ENCODE peak calls at places on chromosomes 2 and 18, in ten cellular contexts. K, N, L, P, X, S, Z, J, O and R are unnamed samples.

GRCh38 chr2:99841749-99842148 is 300.6 kb downstream of the AFF3 start:
- DNase-seq in K (no peak), N (no peak), L (no peak), P (no peak), X (no peak), S (no peak), Z (no peak), J (peak), O (no peak), R (no peak)

GRCh38 chr18:10312316-10313015 is 142.0 kb upstream of the APCDD1 start:
- DNase-seq in K (no peak), N (no peak), L (no peak), P (no peak), X (no peak), S (no peak), Z (no peak), J (no peak), O (no peak), R (no peak)

GRCh38 chr2:144132357-144132756 is 387.6 kb downstream of the ZEB2 start:
- DNase-seq in K (no peak), N (no peak), L (no peak), P (no peak), X (no peak), S (no peak), Z (no peak), J (no peak), O (no peak), R (no peak)

GRCh38 chr2:212097001-212097400 is 441.6 kb downstream of the ERBB4 start:
- DNase-seq in K (no peak), N (no peak), L (no peak), P (no peak), X (no peak), S (no peak), Z (no peak), J (no peak), O (no peak), R (no peak)

GRCh38 chr2:150601280-150602038 is 114.0 kb upstream of the RND3 start:
- DNase-seq in K (no peak), N (no peak), L (no peak), P (no peak), X (no peak), S (no peak), Z (no peak), J (no peak), O (no peak), R (no peak)

GRCh38 chr2:230930149-230930780 is 5.2 kb upstream of the GPR55 start:
- DNase-seq in K (no peak), N (no peak), L (no peak), P (no peak), X (no peak), S (no peak), Z (no peak), J (no peak), O (no peak), R (no peak)

GRCh38 chr2:173400760-173401159 is 46.1 kb downstream of the CDCA7 start:
- DNase-seq in K (peak), N (peak), L (no peak), P (no peak), X (peak), S (no peak), Z (peak), J (peak), O (peak), R (peak)

GRCh38 chr2:222477962-222478608 is 53.7 kb downstream of the SGPP2 start:
- DNase-seq in K (no peak), N (no peak), L (peak), P (no peak), X (no peak), S (no peak), Z (peak), J (no peak), O (no peak), R (no peak)

GRCh38 chr2:57959380-57959779 is 87.2 kb upstream of the VRK2 start:
- DNase-seq in K (no peak), N (no peak), L (no peak), P (no peak), X (peak), S (no peak), Z (no peak), J (no peak), O (no peak), R (no peak)

GRCh38 chr2:38444247-38444646 is 67.2 kb upstream of the ATL2 start:
- DNase-seq in K (no peak), N (no peak), L (no peak), P (no peak), X (no peak), S (no peak), Z (peak), J (peak), O (no peak), R (no peak)

GRCh38 chr18:37390687-37391086 is 174.9 kb downstream of the CELF4 start:
- DNase-seq in K (no peak), N (no peak), L (no peak), P (no peak), X (no peak), S (no peak), Z (no peak), J (no peak), O (no peak), R (no peak)

GRCh38 chr18:57543560-57543959 is 42.9 kb downstream of the FECH start:
- DNase-seq in K (no peak), N (no peak), L (no peak), P (no peak), X (no peak), S (no peak), Z (no peak), J (no peak), O (no peak), R (no peak)

GRCh38 chr2:223093436-223093839 is 41.4 kb downstream of the KCNE4 start:
- DNase-seq in K (no peak), N (no peak), L (no peak), P (no peak), X (no peak), S (no peak), Z (peak), J (peak), O (no peak), R (no peak)

GRCh38 chr2:144198116-144198515 is 321.8 kb downstream of the ZEB2 start:
- DNase-seq in K (no peak), N (peak), L (no peak), P (no peak), X (no peak), S (no peak), Z (no peak), J (peak), O (no peak), R (peak)

GRCh38 chr2:85264471-85264870 is 63.3 kb downstream of the TGOLN2 start:
- DNase-seq in K (no peak), N (no peak), L (no peak), P (no peak), X (no peak), S (no peak), Z (no peak), J (no peak), O (no peak), R (no peak)

GRCh38 chr2:77629529-77629928 is 107.4 kb upstream of the LRRTM4 start:
- DNase-seq in K (no peak), N (peak), L (no peak), P (no peak), X (no peak), S (no peak), Z (peak), J (no peak), O (no peak), R (no peak)

GRCh38 chr2:59312967-59313943 is 1072.1 kb upstream of the FANCL start:
- DNase-seq in K (no peak), N (no peak), L (no peak), P (no peak), X (no peak), S (no peak), Z (no peak), J (no peak), O (peak), R (no peak)

GRCh38 chr2:6823111-6823510 is 42.6 kb downstream of the CMPK2 start:
- DNase-seq in K (no peak), N (no peak), L (no peak), P (no peak), X (no peak), S (no peak), Z (no peak), J (no peak), O (no peak), R (no peak)

GRCh38 chr2:69381337-69381737 is 5.7 kb downstream of the GFPT1 start:
- DNase-seq in K (no peak), N (peak), L (no peak), P (no peak), X (no peak), S (no peak), Z (no peak), J (peak), O (no peak), R (no peak)

GRCh38 chr2:393711-394696 is 106.1 kb upstream of the ALKAL2 start:
- DNase-seq in K (no peak), N (no peak), L (no peak), P (peak), X (no peak), S (peak), Z (peak), J (peak), O (peak), R (peak)

GRCh38 chr2:116537811-116538210 is 1276.7 kb upstream of the DDX18 start:
- DNase-seq in K (no peak), N (no peak), L (no peak), P (no peak), X (no peak), S (no peak), Z (no peak), J (no peak), O (no peak), R (no peak)

GRCh38 chr2:6723865-6724571 is 141.7 kb downstream of the CMPK2 start:
- DNase-seq in K (no peak), N (no peak), L (no peak), P (no peak), X (peak), S (no peak), Z (no peak), J (no peak), O (peak), R (no peak)

GRCh38 chr2:215660687-215661086 is 224.8 kb upstream of the FN1 start:
- DNase-seq in K (no peak), N (no peak), L (no peak), P (no peak), X (peak), S (no peak), Z (no peak), J (peak), O (no peak), R (peak)

GRCh38 chr2:82320296-82320695 is 2015.7 kb upstream of the LRRTM1 start:
- DNase-seq in K (no peak), N (no peak), L (no peak), P (no peak), X (peak), S (no peak), Z (no peak), J (no peak), O (peak), R (no peak)